ENCODE peak calls at places on chromosomes 4 and X, in four cellular contexts. C, K, X and N are unnamed samples.

GRCh38 chr4:118343501-118343900 is 9.3 kb downstream of the PRSS12 start:
- DNase-seq in C (no peak), K (no peak), X (no peak), N (no peak)

GRCh38 chr4:5839751-5840674 is 52.9 kb downstream of the CRMP1 start:
- DNase-seq in C (no peak), K (no peak), X (no peak), N (no peak)

GRCh38 chr4:138861130-138861529 is 154.5 kb upstream of the NOCT start:
- DNase-seq in C (no peak), K (no peak), X (no peak), N (no peak)

GRCh38 chr4:47933798-47934197 is 19.4 kb upstream of the NFXL1 start:
- DNase-seq in X (no peak), K (no peak), C (peak), N (peak)

GRCh38 chrX:150036181-150036580 is 97.9 kb upstream of the EOLA2 start:
- DNase-seq in X (no peak), K (no peak), C (peak), N (no peak)

GRCh38 chr4:96389752-96390151 is 549.9 kb downstream of the PDHA2 start:
- DNase-seq in X (no peak), K (no peak), C (no peak), N (no peak)

GRCh38 chrX:103386332-103386731 is 10.0 kb downstream of the BEX3 start:
- DNase-seq in C (no peak), X (no peak), K (no peak), N (no peak)

GRCh38 chrX:140664939-140665338 is 44.6 kb upstream of the LINC00632 start:
- DNase-seq in X (no peak), C (peak), K (no peak), N (peak)

GRCh38 chr4:156420557-156420956 is 466.9 kb upstream of the CTSO start:
- DNase-seq in X (no peak), K (no peak), C (no peak), N (no peak)

GRCh38 chrX:41265615-41266014 is 68.3 kb upstream of the DDX3X start:
- DNase-seq in K (no peak), X (no peak), C (no peak), N (peak)

GRCh38 chr4:147599764-147600163 is 17.4 kb upstream of the TMEM184C start:
- DNase-seq in C (no peak), X (no peak), K (no peak), N (no peak)

GRCh38 chr4:182126567-182126966 is 116.6 kb upstream of the TENM3 start:
- DNase-seq in C (no peak), K (no peak), X (no peak), N (no peak)

GRCh38 chr4:39614487-39615162 is 24.0 kb downstream of the SMIM14 start:
- DNase-seq in K (no peak), X (no peak), C (no peak), N (no peak)

GRCh38 chr4:84389406-84389805 is 109.7 kb downstream of the NKX6-1 start:
- DNase-seq in K (no peak), X (no peak), C (no peak), N (no peak)

GRCh38 chrX:101368800-101369199 is 17.2 kb downstream of the BTK start:
- DNase-seq in X (no peak), C (no peak), K (no peak), N (no peak)

GRCh38 chrX:155314260-155314659 is 20.2 kb downstream of the CLIC2 start:
- DNase-seq in X (no peak), C (no peak), K (no peak), N (no peak)

GRCh38 chr4:535924-536281 is 36.9 kb downstream of the PIGG start:
- DNase-seq in K (no peak), X (no peak), C (no peak), N (no peak)

GRCh38 chr4:159281781-159282180 is 178.9 kb downstream of the RAPGEF2 start:
- DNase-seq in X (no peak), C (no peak), K (no peak), N (no peak)

GRCh38 chr4:72809208-72809607 is 240.2 kb upstream of the ADAMTS3 start:
- DNase-seq in X (no peak), C (no peak), K (no peak), N (no peak)

GRCh38 chr4:112272292-112272691 is 13.4 kb downstream of the TIFA start:
- DNase-seq in C (no peak), K (no peak), X (no peak), N (no peak)

GRCh38 chr4:139564502-139564901 is 8.5 kb upstream of the SETD7 start:
- DNase-seq in K (no peak), C (no peak), X (no peak), N (no peak)

DNA sequence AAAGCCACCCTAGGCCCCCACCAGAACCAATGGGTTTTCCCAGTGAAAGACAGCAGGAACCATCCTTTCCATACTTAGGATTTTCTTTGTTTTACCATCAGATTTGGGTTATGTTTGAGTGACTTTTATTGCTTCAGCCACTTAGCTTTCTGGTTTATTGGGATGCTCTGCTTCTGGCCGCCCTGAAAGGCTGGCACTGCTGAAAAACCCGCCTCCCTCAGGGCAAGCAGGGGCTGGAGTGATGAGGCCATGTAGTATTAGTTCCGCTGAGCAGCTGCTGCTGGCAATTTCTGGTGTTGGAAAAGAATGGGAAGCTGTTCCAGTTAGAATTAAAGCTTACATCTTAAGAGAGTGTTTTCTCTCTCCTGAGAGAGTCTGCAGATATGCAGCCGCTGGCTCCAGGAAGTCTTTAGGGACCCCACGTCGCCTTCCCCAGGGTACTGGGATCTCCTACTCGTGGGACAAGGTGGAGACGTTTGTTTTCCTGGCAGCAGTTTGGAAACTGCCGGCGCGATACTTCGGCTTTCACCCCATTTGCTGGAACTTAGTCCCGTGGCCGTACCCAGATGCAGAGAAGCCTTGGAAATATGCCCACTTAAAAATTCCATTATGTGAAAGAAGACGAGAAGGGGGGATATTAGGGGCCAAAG is 72.4 kb downstream of the TMEM131L start:
- DNase-seq in X (no peak), C (no peak), K (no peak), N (no peak)
- TF ChIP-seq YY1 in X (no peak), C (no peak), K (no peak), N (no peak)

GRCh38 chr4:141575884-141576283 is 60.5 kb upstream of the IL15 start:
- DNase-seq in X (no peak), K (no peak), C (no peak), N (no peak)
- TF ChIP-seq KDM1A in X (no peak), K (no peak), C (no peak), N (no peak)

DNA sequence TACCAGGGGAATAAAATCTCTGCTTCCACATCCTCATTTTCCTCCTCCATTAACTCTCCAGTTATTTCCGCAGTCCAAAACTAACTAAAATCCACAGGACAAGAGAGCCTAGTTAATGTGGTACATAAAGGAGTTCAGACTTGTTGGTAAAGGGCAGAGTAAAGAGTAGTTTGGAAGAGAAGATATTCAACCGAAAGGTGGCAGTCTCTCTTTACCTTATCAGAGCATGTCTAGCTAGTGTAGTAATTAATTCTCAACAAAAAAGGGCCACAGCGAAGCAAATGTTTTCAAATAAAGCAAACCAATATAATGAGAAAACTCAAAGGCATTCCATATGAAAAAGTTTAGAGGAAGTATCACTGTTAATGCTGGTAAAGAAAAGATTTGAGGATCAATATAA is 286.5 kb downstream of the GLUD2 start:
- DNase-seq in C (no peak), K (no peak), X (no peak), N (no peak)
- TF ChIP-seq YY1 in C (no peak), K (no peak), X (no peak), N (no peak)

GRCh38 chrX:21940356-21940829 is at the start of gene SMS:
- DNase-seq in K (peak), X (no peak), C (peak), N (peak)
- TF ChIP-seq KDM1A in K (no peak), X (no peak), C (no peak), N (no peak)

GRCh38 chr4:16111533-16111932 is 27.7 kb upstream of the PROM1 start:
- DNase-seq in X (no peak), K (no peak), C (peak), N (no peak)
- TF ChIP-seq YY1 in X (no peak), K (no peak), C (no peak), N (no peak)

DNA sequence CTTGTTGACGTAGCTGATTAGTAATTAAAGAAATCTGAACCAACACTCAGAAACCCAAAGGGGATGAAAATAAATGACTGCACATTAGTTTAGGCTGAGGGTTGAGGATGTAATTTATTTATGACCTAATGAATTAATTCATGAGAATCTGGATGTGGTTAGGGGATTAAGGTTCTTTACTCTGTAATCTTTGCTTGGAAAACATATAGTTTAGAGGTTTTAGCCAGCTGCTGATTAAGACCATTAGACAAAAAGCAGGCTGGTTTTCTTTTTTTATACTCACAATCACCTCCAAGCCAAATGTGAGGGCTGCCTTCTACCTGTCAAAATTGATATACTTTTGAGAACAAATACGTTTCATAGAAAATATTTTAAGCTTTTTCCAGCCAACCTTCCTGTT is 2705.7 kb downstream of the PCDH7 start:
- DNase-seq in X (no peak), C (no peak), K (no peak), N (no peak)
- TF ChIP-seq KDM1A in X (no peak), C (no peak), K (no peak), N (no peak)

DNA sequence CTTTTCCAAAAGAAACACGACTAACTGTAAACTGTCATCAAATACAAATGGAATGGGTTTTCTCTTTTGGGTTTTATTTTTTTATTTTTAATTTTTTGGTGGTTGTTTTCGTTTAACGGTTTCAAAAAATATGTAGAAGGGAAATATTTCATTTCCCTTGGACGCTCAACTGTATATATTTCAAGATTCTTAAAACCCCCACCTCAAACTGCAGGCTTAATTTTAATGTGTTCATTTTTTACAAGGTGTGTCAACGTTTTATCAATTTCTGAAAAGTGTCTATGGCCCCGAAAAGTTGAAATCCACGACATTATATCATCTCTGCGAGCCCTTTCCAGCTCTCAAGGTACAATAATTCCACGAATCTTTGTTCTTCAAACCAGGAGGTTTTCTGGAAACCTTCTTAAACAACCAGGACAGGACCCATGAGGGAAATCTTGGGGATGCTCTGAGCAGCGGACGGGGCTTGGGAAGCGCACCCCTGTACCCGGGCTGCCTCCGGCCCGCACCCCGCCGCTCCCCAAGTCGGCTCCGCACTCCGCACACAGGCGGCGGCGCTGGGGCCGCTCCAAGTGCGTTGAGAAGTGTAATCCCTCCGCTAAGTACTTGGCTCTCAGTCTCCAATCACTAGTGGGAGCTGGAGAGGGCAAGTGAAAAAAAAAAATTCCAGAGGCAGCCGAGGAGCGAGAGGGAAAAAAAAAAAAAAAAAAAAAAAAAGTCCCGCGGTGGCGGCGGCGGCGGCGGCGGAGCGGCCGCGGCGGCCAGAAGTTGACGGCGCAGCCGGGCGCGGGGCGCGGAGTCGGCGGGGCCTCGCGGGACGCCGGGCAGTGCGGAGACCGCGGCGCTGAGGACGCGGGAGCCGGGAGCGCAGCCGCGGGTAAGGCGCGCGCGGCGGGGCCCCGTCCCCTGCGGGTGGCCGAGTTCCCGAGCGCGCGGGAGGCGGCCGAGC is at the start of gene BMPR1B:
- DNase-seq in C (no peak), K (no peak), X (no peak), N (no peak)
- TF ChIP-seq YY1 in C (no peak), K (no peak), X (no peak), N (no peak)

GRCh38 chr4:26204249-26204825 is 116.5 kb upstream of the RBPJ start:
- DNase-seq in K (no peak), X (no peak), C (no peak), N (no peak)

GRCh38 chr4:26201119-26201518 is 119.7 kb upstream of the RBPJ start:
- DNase-seq in X (no peak), K (no peak), C (no peak), N (no peak)

GRCh38 chr4:26196567-26196966 is 124.2 kb upstream of the RBPJ start:
- DNase-seq in K (no peak), C (no peak), X (no peak), N (no peak)

GRCh38 chr4:26197018-26197779 is 123.6 kb upstream of the RBPJ start:
- DNase-seq in C (no peak), K (no peak), X (peak), N (no peak)

DNA sequence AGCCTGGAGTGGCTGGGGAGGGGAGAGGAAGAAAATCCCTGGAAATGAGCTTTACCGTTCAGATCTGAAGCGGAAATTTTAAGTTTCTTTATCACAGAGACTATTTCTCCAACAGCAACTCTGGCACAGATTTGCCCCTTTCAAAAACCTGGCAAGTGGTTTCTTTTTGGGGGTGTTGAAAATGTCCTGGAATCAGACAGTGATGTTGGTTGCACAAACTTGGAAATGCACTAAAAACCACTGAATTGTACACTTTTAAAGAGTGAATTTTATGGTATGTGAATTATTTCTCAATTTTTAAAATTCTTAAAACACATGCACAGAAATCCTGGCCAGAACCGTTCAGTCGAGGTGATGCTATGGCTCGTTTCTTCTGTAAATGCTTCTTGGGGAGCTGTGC is 121.2 kb upstream of the RBPJ start:
- DNase-seq in X (no peak), C (no peak), K (no peak), N (no peak)
- TF ChIP-seq KDM1A in X (no peak), C (no peak), K (no peak), N (no peak)